ENCODE peak calls at places on chromosomes 11 and 22, in nine cellular contexts. C is PC-3; A is PC-9; W is upper lobe of right lung; D is neural progenitor cell; K is lung; P is CD8-positive, alpha-beta T cell; B is cardiac muscle cell; E is heart left ventricle. U is an unnamed sample. For H3K4me1 and H3K27me3, the result is how much of the 10 kb centered on the place peaks cover.

GRCh38 chr11:58980159-58980843 is 41.0 kb downstream of the GLYATL1 start:
- DNase-seq in C (no peak), A (no peak), W (no peak), D (no peak), K (no peak), P (no peak), B (no peak), E (no peak), U (no peak)

GRCh38 chr11:44319552-44320288 is 9.8 kb upstream of the ALX4 start:
- DNase-seq in C (no peak), A (no peak), W (peak), D (peak), K (no peak), P (no peak), B (no peak), E (no peak), U (no peak)

GRCh38 chr22:31133911-31134310 is 6.4 kb downstream of the PLA2G3 start:
- DNase-seq in C (no peak), A (peak), W (no peak), D (no peak), K (no peak), P (no peak), B (no peak), E (no peak), U (no peak)

GRCh38 chr11:126718319-126718718 is 282.3 kb downstream of the KIRREL3 start:
- DNase-seq in C (no peak), A (no peak), W (no peak), D (no peak), K (no peak), P (no peak), B (no peak), E (no peak), U (no peak)

GRCh38 chr11:446886-447285 is 3.2 kb upstream of the PTDSS2 start:
- DNase-seq in C (no peak), A (no peak), W (peak), D (no peak), K (no peak), P (no peak), B (no peak), E (no peak), U (peak)

GRCh38 chr11:78886616-78887015 is 312.0 kb upstream of the NARS2 start:
- DNase-seq in C (no peak), A (no peak), W (no peak), D (no peak), K (no peak), P (no peak), B (peak), E (no peak), U (no peak)

GRCh38 chr11:6561288-6561687 is 42.1 kb downstream of the RRP8 start:
- DNase-seq in C (no peak), A (no peak), W (no peak), D (no peak), K (no peak), P (no peak), B (no peak), E (no peak), U (no peak)

GRCh38 chr11:83836883-83837654 is 550.9 kb upstream of the CCDC90B start:
- DNase-seq in C (peak), A (no peak), W (no peak), D (peak), K (peak), P (no peak), B (peak), E (peak), U (no peak)

GRCh38 chr11:2884424-2884815 is 1.2 kb downstream of the CDKN1C start:
- DNase-seq in C (peak), A (no peak), W (peak), D (peak), K (no peak), P (no peak), B (peak), E (peak), U (peak)

GRCh38 chr11:71336996-71337772 is 84.8 kb upstream of the SHANK2 start:
- DNase-seq in C (no peak), A (no peak), W (peak), D (no peak), K (no peak), P (no peak), B (no peak), E (no peak), U (no peak)

GRCh38 chr11:76610871-76611475 is 59.6 kb downstream of the LRRC32 start:
- DNase-seq in C (no peak), A (no peak), W (no peak), D (no peak), K (no peak), P (no peak), B (peak), E (peak), U (peak)

GRCh38 chr11:27183672-27184457 is 143.2 kb downstream of the BBOX1 start:
- DNase-seq in C (peak), A (peak), W (no peak), D (peak), K (no peak), P (no peak), B (peak), E (peak), U (no peak)

GRCh38 chr11:45805305-45806071 is 539 bp downstream of the SLC35C1 start:
- DNase-seq in C (peak), A (peak), W (peak), D (peak), K (peak), P (no peak), B (peak), E (peak), U (peak)

GRCh38 chr11:10494636-10495463 is 39.8 kb downstream of the AMPD3 start:
- DNase-seq in C (no peak), A (no peak), W (no peak), D (no peak), K (peak), P (no peak), B (no peak), E (no peak), U (no peak)

GRCh38 chr22:48490513-48491411 is 1336.9 kb downstream of the BRD1 start:
- DNase-seq in C (no peak), A (no peak), W (peak), D (peak), K (no peak), P (no peak), B (no peak), E (no peak), U (no peak)

GRCh38 chr11:118213774-118214173 is 11.0 kb downstream of the JAML start:
- DNase-seq in C (no peak), A (no peak), W (no peak), D (no peak), K (no peak), P (no peak), B (no peak), E (no peak), U (no peak)

GRCh38 chr11:2796091-2796490 is 89.5 kb downstream of the CDKN1C start:
- DNase-seq in C (no peak), A (no peak), W (peak), D (no peak), K (no peak), P (no peak), B (no peak), E (no peak), U (peak)

GRCh38 chr11:11571893-11572292 is 49.9 kb downstream of the GALNT18 start:
- DNase-seq in C (no peak), A (no peak), W (no peak), D (no peak), K (no peak), P (no peak), B (no peak), E (no peak), U (no peak)

GRCh38 chr11:11568651-11569229 is 53.1 kb downstream of the GALNT18 start:
- DNase-seq in C (peak), A (no peak), W (no peak), D (no peak), K (no peak), P (no peak), B (no peak), E (no peak), U (no peak)

GRCh38 chr11:11570823-11571222 is 51.0 kb downstream of the GALNT18 start:
- DNase-seq in C (no peak), A (no peak), W (no peak), D (no peak), K (no peak), P (no peak), B (no peak), E (no peak), U (no peak)

GRCh38 chr11:11569936-11570491 is 51.8 kb downstream of the GALNT18 start:
- DNase-seq in C (peak), A (no peak), W (peak), D (no peak), K (peak), P (no peak), B (no peak), E (peak), U (peak)

GRCh38 chr11:11567862-11568650 is 53.7 kb downstream of the GALNT18 start:
- DNase-seq in C (peak), A (no peak), W (no peak), D (no peak), K (no peak), P (no peak), B (no peak), E (no peak), U (no peak)
- H3K4me1 ChIP-seq in C (under half), A (under half), W (under half), D (under half), K (under half), P (under half), B (under half), E (half or more), U (under half)

DNA sequence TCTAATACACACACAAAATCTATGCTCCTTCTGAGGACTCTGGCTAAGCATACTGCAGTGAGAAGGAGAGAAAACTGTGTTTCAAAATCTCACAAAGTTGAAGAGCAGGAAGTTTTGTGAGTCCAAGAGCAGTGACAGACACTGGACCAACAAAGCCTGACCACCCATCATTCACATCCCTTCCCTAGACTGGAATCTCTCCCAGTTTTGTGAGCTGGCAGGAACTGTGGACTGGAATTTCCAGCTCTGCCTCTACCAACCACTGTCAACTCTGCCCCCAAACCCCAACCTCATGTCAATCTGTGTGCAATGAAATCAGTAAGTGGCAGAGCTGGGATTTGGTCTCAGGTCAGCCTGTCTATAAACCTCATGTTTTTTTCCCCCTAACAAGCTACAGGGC is 112.6 kb downstream of the ARL14EP start:
- DNase-seq in C (peak), A (no peak), W (no peak), D (no peak), K (no peak), P (no peak), B (no peak), E (no peak), U (no peak)
- H3K27me3 ChIP-seq in C (under half), A (half or more), W (under half), D (under half), K (under half), P (under half), B (under half), E (under half), U (under half)

DNA sequence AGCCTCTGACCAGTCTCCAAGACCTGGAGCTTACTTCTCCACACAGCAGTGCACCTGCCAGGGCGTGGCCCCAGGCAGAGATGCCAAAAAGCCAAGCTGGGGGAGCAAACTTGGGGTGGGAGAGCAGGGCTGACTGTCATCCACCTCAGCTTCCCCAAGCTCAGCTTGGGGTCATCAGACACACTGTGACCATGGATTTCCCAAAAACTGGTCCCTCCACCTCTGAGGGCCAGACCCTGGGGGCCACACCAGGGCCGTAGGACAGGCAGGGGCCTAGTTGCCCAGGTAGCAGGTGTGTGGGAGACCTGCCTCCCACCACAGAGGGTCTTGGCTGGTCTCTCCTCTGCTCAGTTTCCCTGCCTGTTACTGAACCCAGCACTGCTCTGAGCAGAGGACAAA is 30.6 kb downstream of the ARVCF start:
- DNase-seq in C (no peak), A (no peak), W (no peak), D (no peak), K (no peak), P (no peak), B (no peak), E (no peak), U (peak)
- H3K4me1 ChIP-seq in C (under half), A (under half), W (under half), D (under half), K (under half), P (under half), B (under half), E (half or more), U (under half)

DNA sequence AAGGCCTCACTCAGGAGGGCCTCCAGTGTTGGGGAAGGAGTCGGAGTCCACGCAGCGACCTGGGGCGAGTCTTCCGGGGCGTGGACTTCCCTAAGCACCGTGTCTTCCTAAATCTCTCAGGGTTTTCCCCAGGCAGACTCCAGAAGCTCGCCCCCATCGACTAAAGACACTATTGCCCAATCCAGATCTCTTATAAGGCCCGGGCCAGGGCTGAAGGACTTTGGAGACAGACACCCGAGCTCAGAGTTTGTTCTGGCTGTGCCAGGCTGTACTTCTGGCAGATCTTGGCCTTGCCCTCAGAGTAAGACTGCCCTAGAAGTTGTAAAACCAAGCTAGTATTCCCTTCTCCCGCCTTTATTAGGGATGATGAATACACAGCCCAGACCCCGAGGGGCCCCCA is 191.4 kb downstream of the BUD13 start:
- DNase-seq in C (no peak), A (no peak), W (no peak), D (peak), K (no peak), P (no peak), B (no peak), E (no peak), U (no peak)
- H3K27me3 ChIP-seq in C (half or more), A (half or more), W (half or more), D (half or more), K (under half), P (under half), B (half or more), E (under half), U (under half)

DNA sequence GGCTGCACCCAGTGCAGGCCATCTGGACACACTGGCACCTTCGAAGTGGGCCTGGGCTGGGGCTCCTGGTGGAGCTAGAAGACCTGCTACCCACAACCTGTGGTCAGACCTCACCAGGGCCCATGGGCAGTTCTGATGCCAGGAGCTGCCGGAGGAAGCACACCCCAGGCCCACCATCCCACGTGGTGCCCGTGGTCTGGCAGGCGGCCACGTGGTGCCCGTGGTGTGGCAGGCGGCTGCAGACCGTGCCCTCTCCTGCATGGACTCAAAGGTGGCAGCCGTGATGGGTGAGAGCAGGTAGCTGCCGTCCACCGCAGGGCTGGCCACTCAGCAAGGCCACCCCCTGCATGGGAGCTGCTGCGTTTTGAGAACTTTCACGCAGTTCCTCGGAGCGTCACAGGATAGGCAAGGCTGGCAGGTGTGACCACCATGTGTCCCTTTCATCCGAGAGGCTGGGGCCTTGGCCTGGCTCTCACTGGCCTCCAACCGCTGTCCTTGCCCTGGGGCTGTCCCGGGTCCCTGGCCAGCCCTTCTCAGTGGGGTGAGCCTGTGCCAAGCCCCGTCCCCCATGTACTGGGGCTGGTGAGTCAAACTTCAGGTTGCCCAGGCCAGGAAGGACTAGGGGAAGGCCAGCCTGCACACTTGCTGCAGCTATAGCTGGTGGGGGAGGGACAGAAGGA is 3.9 kb upstream of the IL17REL start:
- DNase-seq in C (no peak), A (no peak), W (peak), D (peak), K (no peak), P (no peak), B (no peak), E (no peak), U (no peak)
- H3K4me1 ChIP-seq in C (under half), A (under half), W (under half), D (under half), K (under half), P (under half), B (under half), E (under half), U (under half)

GRCh38 chr11:129591527-129591926 is 215.9 kb downstream of the BARX2 start:
- DNase-seq in C (no peak), A (no peak), W (no peak), D (no peak), K (no peak), P (no peak), B (no peak), E (no peak), U (no peak)
- H3K27me3 ChIP-seq in C (under half), A (under half), W (under half), D (under half), K (under half), P (under half), B (under half), E (under half), U (under half)

DNA sequence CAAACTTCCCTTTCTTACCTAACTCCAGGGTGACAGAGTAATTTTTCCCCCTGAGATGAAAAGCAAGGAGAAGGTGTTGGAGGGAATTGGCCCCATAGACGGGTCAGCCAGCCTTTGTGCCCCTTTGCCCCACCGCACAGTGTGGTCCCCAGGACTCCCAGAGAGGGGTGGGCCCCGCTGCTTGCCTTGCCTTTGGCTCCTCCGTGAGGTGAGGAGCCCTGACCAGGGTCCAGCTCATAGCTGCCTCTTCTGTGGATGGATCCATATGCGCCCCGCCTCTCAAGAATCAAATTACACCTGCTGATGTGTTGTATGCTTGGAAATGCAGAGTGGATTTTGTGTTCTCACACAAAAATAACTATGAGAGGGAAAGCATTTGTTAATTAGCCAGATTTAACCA is 27.1 kb upstream of the SORL1-AS1 start:
- DNase-seq in C (peak), A (no peak), W (no peak), D (no peak), K (no peak), P (no peak), B (peak), E (no peak), U (no peak)
- H3K4me1 ChIP-seq in C (under half), A (under half), W (under half), D (under half), K (under half), P (half or more), B (under half), E (under half), U (under half)

DNA sequence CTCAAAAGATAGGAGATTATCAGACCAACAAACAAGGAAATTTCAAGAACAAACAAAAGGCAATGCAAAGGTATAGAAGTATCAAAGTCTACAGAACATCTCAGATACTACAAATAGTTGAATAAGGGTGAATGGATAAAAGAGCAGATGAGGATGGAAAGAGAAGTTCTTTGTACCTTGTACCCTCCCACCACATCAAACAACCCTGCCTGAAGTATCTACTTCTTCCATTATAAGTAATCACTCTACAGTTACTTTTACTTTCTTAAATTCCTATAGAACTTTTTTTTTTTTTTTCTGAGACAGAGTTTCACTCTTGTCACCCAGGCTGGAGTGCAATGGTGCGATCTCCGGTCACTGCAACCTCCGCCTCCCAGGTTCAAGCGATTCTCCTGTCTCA is 35.1 kb downstream of the MTMR2 start:
- DNase-seq in C (no peak), A (peak), W (no peak), D (no peak), K (no peak), P (no peak), B (no peak), E (no peak), U (no peak)
- H3K27me3 ChIP-seq in C (under half), A (under half), W (under half), D (under half), K (under half), P (under half), B (under half), E (under half), U (under half)

DNA sequence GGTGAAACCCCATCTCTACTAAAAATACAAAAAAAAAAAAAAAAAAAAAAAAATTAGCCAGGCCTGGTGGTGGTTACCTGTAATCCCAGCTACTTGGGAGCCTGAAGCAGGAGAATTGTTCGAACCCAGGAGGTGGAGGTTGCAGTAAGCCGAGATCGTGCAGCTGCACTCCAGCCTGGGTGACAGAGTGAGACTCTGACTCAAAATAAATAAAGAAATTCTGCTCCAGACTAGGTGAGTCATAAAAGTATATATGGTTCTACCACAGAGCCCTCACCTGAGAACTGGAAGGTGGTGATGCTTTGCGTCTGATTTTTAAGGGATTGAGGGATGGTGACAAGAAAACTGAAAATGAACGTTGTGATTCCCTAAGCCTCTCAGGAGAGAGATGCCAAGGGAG is 58.4 kb downstream of the NTM start:
- DNase-seq in C (peak), A (no peak), W (no peak), D (no peak), K (no peak), P (no peak), B (no peak), E (no peak), U (no peak)
- H3K4me1 ChIP-seq in C (under half), A (under half), W (under half), D (under half), K (under half), P (under half), B (under half), E (under half), U (under half)